ENCODE peak calls at places on chromosomes 4 and X, in seven cellular contexts. A is ascending aorta, Y is choroid plexus epithelial cell, O is heart left ventricle, Z is left colon, F is hippocampal formation, L is HCT116. P is an unnamed sample.

GRCh38 chr4:110088670-110089069 is 109.7 kb downstream of the ELOVL6 start:
- DNase-seq in L (peak; percentile 48), A (no peak), Y (peak; percentile 85), F (no peak), O (no peak), Z (no peak), P (no peak)

GRCh38 chr4:159221280-159221679 is 118.4 kb downstream of the RAPGEF2 start:
- DNase-seq in Z (no peak), A (no peak), L (no peak), Y (no peak), O (no peak), F (no peak), P (no peak)

GRCh38 chr4:147025042-147025441 is 79.4 kb upstream of the TTC29 start:
- DNase-seq in Z (no peak), F (no peak), L (no peak), Y (peak; percentile 14), O (no peak), A (no peak), P (no peak)

GRCh38 chrX:135421932-135422809 is at the start of gene SMIM10L2A:
- DNase-seq in O (no peak), A (no peak), Y (no peak), L (no peak), Z (no peak), F (no peak), P (no peak)

GRCh38 chrX:21738145-21738949 is 19.6 kb downstream of the SMPX start:
- DNase-seq in O (no peak), L (no peak), Z (no peak), Y (no peak), A (no peak), F (no peak), P (no peak)

GRCh38 chrX:1093112-1093511 is 119.3 kb downstream of the CRLF2 start:
- DNase-seq in A (no peak), Z (no peak), O (no peak), L (no peak), F (no peak), Y (no peak), P (no peak)

GRCh38 chr4:109801895-109802319 is at the start of gene CFI:
- DNase-seq in L (no peak), Z (no peak), O (no peak), F (no peak), Y (peak; percentile 93), A (no peak), P (no peak)

GRCh38 chrX:133741303-133741702 is 244.1 kb downstream of the GPC3 start:
- DNase-seq in A (no peak), Z (no peak), L (no peak), Y (peak; percentile 8), O (no peak), F (no peak), P (no peak)

GRCh38 chr4:2244947-2245786 is 3.2 kb upstream of the HAUS3 start:
- DNase-seq in F (no peak), Z (no peak), A (no peak), L (no peak), O (no peak), Y (no peak), P (no peak)

GRCh38 chr4:8696369-8697127 is 104.0 kb downstream of the CPZ start:
- DNase-seq in L (no peak), O (no peak), F (no peak), A (no peak), Z (no peak), Y (no peak), P (no peak)

GRCh38 chrX:17567821-17568220 is 169.5 kb upstream of the SCML1 start:
- DNase-seq in A (no peak), Z (no peak), O (no peak), F (no peak), L (no peak), Y (no peak), P (no peak)

GRCh38 chrX:8967471-8967870 is 66.5 kb downstream of the FAM9B start:
- DNase-seq in L (no peak), O (no peak), F (no peak), A (no peak), Y (no peak), Z (no peak), P (no peak)

GRCh38 chrX:103845165-103845653 is 13.2 kb upstream of the RAB9B start:
- DNase-seq in Y (peak; percentile 90), Z (peak; percentile 76), L (peak; percentile 38), O (peak; percentile 40), F (peak; percentile 33), A (peak; percentile 81), P (no peak)

GRCh38 chr4:17366496-17366895 is 145.4 kb downstream of the QDPR start:
- DNase-seq in L (no peak), F (no peak), O (no peak), A (no peak), Y (peak; percentile 12), Z (no peak), P (no peak)

GRCh38 chr4:128068927-128069326 is 7.8 kb downstream of the LARP1B start:
- DNase-seq in Y (peak; percentile 74), F (no peak), Z (no peak), L (peak; percentile 48), A (no peak), O (no peak), P (no peak)

GRCh38 chr4:69489856-69490255 is 5.8 kb downstream of the UGT2B4 start:
- DNase-seq in O (no peak), F (no peak), Z (no peak), L (no peak), A (no peak), Y (no peak), P (no peak)

GRCh38 chr4:155675709-155676429 is 9.2 kb downstream of the GUCY1A1 start:
- DNase-seq in Z (no peak), F (peak; percentile 23), O (no peak), Y (no peak), A (no peak), L (no peak), P (no peak)

GRCh38 chr4:142282870-142283431 is 563.1 kb downstream of the INPP4B start:
- DNase-seq in A (no peak), Z (no peak), F (no peak), O (no peak), Y (peak; percentile 41), L (no peak), P (no peak)

GRCh38 chr4:118290951-118291350 is 61.9 kb downstream of the PRSS12 start:
- DNase-seq in L (no peak), Y (no peak), O (no peak), F (no peak), Z (no peak), A (no peak), P (no peak)

GRCh38 chr4:70533211-70533610 is 14.8 kb downstream of the AMTN start:
- DNase-seq in Z (no peak), F (no peak), O (no peak), Y (no peak), L (no peak), A (no peak), P (no peak)

GRCh38 chrX:37871626-37872302 is 24.4 kb upstream of the DYNLT3 start:
- DNase-seq in O (peak; percentile 18), Y (peak; percentile 90), L (peak; percentile 12), A (peak; percentile 69), F (no peak), Z (no peak), P (no peak)